ENCODE peak calls at places on chromosomes 7 and 10, in eight cellular contexts. R is pancreas, Q is chondrocyte, D is right atrium auricular region, G is stomach, Y is cardiac muscle cell, J is foreskin fibroblast, U is AG04449. P is an unnamed sample.

GRCh38 chr10:79970062-79970461 is 21.2 kb upstream of the SFTPD start:
- DNase-seq in R (no peak), Q (no peak), D (no peak), G (no peak), Y (no peak), J (no peak), U (no peak), P (no peak)

GRCh38 chr7:80428161-80429054 is 83.5 kb downstream of the GNAT3 start:
- DNase-seq in R (peak), Q (no peak), D (no peak), G (no peak), Y (peak), J (peak), U (no peak), P (no peak)

GRCh38 chr10:3868274-3868669 is 83.3 kb upstream of the KLF6 start:
- DNase-seq in R (no peak), Q (no peak), D (no peak), G (no peak), Y (no peak), J (no peak), U (no peak), P (no peak)

GRCh38 chr7:145915679-145916078 is 200.9 kb upstream of the CNTNAP2 start:
- DNase-seq in R (no peak), Q (no peak), D (no peak), G (no peak), Y (no peak), J (no peak), U (no peak), P (no peak)

GRCh38 chr10:101451589-101452190 is 97.7 kb downstream of the BTRC start:
- DNase-seq in R (no peak), Q (no peak), D (no peak), G (no peak), Y (no peak), J (no peak), U (no peak), P (no peak)

GRCh38 chr10:125148576-125148975 is 11.8 kb downstream of the CTBP2 start:
- DNase-seq in R (no peak), Q (no peak), D (no peak), G (no peak), Y (no peak), J (no peak), U (no peak), P (no peak)

GRCh38 chr7:75039166-75039565 is 34.4 kb downstream of the RCC1L start:
- DNase-seq in R (no peak), Q (no peak), D (no peak), G (no peak), Y (no peak), J (no peak), U (no peak), P (no peak)

GRCh38 chr7:132276986-132277716 is 299.1 kb downstream of the PLXNA4 start:
- DNase-seq in R (no peak), Q (no peak), D (no peak), G (no peak), Y (no peak), J (peak), U (no peak), P (no peak)

GRCh38 chr10:104351067-104351681 is 2.5 kb upstream of the CFAP58 start:
- DNase-seq in R (no peak), Q (no peak), D (no peak), G (no peak), Y (peak), J (peak), U (no peak), P (no peak)

GRCh38 chr7:123643495-123644428 is 11.9 kb upstream of the LMOD2 start:
- DNase-seq in R (peak), Q (no peak), D (no peak), G (no peak), Y (peak), J (peak), U (no peak), P (no peak)

GRCh38 chr7:91287685-91288084 is 23.5 kb downstream of the FZD1 start:
- DNase-seq in R (no peak), Q (no peak), D (no peak), G (no peak), Y (peak), J (no peak), U (no peak), P (no peak)

GRCh38 chr10:49055231-49055850 is 60.0 kb downstream of the VSTM4 start:
- DNase-seq in R (no peak), Q (no peak), D (no peak), G (no peak), Y (peak), J (no peak), U (no peak), P (no peak)

GRCh38 chr10:49053998-49054692 is 61.2 kb downstream of the VSTM4 start:
- DNase-seq in R (no peak), Q (no peak), D (no peak), G (no peak), Y (no peak), J (no peak), U (no peak), P (peak)

GRCh38 chr10:49057481-49057880 is 57.8 kb downstream of the VSTM4 start:
- DNase-seq in R (no peak), Q (no peak), D (no peak), G (no peak), Y (no peak), J (no peak), U (no peak), P (peak)

GRCh38 chr10:49054753-49055152 is 60.6 kb downstream of the VSTM4 start:
- DNase-seq in R (no peak), Q (no peak), D (no peak), G (no peak), Y (no peak), J (no peak), U (no peak), P (peak)

DNA sequence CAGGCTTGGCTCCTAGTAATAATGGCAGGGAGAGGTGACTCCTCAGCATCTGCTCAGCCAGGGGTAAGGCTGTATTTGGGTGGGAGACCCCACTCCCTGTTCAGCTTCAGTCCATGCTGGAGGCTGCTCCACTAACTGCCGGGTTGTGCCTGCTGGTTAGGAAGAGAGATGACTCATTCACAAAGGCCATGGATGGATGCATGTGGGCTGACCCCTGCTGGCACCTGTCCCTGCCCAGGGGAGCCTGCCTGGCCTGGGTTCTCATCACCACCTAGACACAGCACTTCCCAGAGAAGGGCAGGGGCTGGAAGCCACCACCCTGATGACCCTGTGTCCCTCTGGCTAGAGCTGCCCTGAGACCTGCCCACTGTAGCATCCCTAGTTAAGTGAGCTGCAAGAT is 59.0 kb downstream of the VSTM4 start:
- DNase-seq in R (no peak), Q (no peak), D (no peak), G (no peak), Y (no peak), J (no peak), U (no peak), P (peak)
- TF ChIP-seq CTCF in R (no peak), Q (no peak), D (no peak), G (no peak), Y (no peak), J (no peak), U (no peak), P (no peak)

DNA sequence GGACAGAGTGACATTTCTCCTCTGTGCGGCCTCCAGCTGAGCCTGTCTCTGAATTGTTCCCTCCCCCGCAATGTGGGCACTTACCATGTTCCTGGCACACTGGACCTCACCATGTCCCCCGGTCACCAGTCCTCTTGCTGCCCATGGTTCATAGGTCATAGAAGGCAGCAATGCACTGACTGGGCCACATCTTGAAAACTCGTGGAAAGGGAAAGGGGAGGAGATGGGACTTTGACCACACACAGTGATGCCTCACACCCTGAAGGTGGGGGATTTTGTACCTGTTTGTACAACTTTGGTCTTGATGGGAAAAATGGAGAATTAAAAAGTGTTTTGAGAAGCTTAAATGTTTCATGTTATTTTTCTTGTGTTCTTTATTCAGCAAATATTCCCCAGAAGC is 61.7 kb upstream of the LRGUK start:
- DNase-seq in R (no peak), Q (no peak), D (no peak), G (no peak), Y (no peak), J (no peak), U (no peak), P (no peak)
- TF ChIP-seq CTCF in R (no peak), Q (no peak), D (no peak), G (no peak), Y (no peak), J (no peak), U (no peak), P (no peak)

GRCh38 chr10:22318772-22319171 is 2.1 kb upstream of the BMI1 start:
- DNase-seq in R (no peak), Q (no peak), D (no peak), G (no peak), Y (no peak), J (no peak), U (no peak), P (no peak)

GRCh38 chr10:22319559-22320558 is 1.0 kb upstream of the BMI1 start:
- DNase-seq in R (no peak), Q (no peak), D (no peak), G (no peak), Y (no peak), J (no peak), U (no peak), P (no peak)

GRCh38 chr10:22316286-22317120 is at the start of gene COMMD3:
- DNase-seq in R (peak), Q (peak), D (peak), G (peak), Y (peak), J (peak), U (no peak), P (peak)

GRCh38 chr10:22317121-22317370 is 858 bp downstream of the COMMD3 start:
- DNase-seq in R (no peak), Q (no peak), D (no peak), G (no peak), Y (no peak), J (no peak), U (no peak), P (no peak)

GRCh38 chr10:22317771-22318565 is 1.8 kb downstream of the COMMD3 start:
- DNase-seq in R (no peak), Q (no peak), D (no peak), G (no peak), Y (no peak), J (no peak), U (no peak), P (no peak)
- TF ChIP-seq CTCF in R (no peak), Q (no peak), D (no peak), G (no peak), Y (no peak), J (no peak), U (no peak), P (no peak)

GRCh38 chr7:36509962-36510361 is 120.3 kb downstream of the ANLN start:
- DNase-seq in R (no peak), Q (no peak), D (no peak), G (no peak), Y (no peak), J (no peak), U (no peak), P (no peak)
- TF ChIP-seq CTCF in R (no peak), Q (no peak), D (no peak), G (no peak), Y (no peak), J (no peak), U (no peak), P (no peak)

DNA sequence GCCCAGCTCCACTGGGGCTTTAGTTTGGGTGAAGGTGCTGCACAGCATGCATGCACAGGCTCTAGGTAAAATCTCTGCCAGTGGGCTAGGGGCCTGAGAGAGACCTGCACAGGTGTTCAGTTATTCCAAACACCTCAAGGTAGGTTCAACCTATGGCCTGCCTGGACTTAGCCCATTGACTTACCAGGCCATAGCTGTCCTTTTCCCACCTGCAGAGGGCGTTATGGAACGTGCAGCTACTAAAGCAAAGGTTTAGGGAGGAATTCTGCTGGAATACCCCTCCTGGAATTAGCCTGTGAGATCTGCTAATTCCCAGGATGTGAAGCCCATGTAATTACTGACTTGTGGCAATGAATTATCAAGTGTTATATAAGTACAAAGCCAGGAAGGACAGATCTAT is 3.6 kb downstream of the VWC2 start:
- DNase-seq in R (no peak), Q (no peak), D (no peak), G (no peak), Y (no peak), J (no peak), U (no peak), P (no peak)
- TF ChIP-seq CTCF in R (no peak), Q (peak), D (no peak), G (no peak), Y (no peak), J (no peak), U (no peak), P (no peak)

DNA sequence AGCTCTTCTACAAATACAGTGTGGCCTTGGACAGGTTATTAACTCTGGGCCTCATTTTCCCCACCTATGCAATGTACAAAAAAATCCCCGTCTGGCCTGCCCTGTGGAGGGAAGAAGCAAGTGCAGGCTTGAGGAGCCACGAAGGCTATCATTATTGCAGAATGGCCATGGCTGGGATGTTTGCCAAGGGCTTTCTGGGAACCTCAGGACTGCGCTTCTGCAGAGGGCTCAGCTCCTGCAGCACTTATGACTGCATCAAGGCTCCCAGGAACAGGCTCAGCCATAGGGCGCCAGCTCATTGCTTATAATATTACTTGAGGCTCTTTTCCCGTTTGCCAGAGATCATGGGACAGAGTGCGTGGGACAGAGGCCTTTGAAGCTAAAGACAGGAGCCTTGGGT is 20.5 kb upstream of the C10orf105 start:
- DNase-seq in R (no peak), Q (no peak), D (no peak), G (no peak), Y (peak), J (peak), U (peak), P (no peak)
- TF ChIP-seq CTCF in R (no peak), Q (no peak), D (no peak), G (no peak), Y (no peak), J (no peak), U (no peak), P (no peak)

DNA sequence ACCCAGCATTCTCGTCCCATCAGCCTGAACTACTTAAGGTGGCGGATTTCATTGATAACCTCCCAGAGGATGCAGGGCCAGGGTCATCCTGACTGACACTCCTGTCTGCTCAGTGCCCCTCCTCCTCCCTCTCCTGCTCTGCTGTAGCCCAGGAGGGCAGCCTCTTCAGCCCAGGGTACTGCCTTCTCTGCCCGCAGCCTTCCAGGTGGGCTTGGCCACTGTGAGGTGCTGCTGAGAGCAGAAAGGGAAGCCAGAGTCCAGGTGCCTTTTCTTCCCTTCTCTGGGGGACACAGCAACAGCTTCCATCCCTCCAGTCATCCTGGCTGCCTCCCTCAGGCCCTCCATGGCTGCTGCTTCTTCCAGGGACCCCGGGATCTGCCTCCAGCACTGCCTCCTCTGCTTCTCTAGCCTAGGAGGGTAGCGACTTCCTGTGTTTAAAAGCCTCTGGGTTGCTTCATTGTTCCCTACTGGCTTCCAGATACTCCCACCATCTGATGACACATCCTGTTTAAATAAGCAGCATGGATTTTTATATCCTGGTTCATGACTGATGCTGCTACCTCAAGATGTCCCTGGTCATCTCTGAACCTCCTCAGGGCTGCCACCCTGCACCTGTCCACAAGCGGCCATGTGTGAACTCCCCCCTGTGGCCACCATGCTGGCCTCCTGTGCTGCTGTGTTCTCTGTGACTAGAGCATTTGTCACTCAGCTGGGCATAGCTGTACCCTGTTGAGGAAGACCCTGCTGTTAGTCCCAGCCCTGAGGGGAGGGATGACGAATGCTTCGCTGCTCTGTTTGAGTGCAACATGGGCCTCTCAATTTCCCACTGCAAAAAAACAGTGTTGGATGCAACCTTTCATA is 55.8 kb downstream of the AKR1C4 start:
- DNase-seq in R (no peak), Q (peak), D (no peak), G (no peak), Y (peak), J (no peak), U (no peak), P (no peak)
- TF ChIP-seq CTCF in R (no peak), Q (no peak), D (no peak), G (no peak), Y (no peak), J (no peak), U (no peak), P (no peak)

GRCh38 chr10:6173203-6173602 is 29.5 kb upstream of the PFKFB3 start:
- DNase-seq in R (no peak), Q (no peak), D (no peak), G (no peak), Y (no peak), J (no peak), U (no peak), P (no peak)
- TF ChIP-seq CTCF in R (no peak), Q (peak), D (no peak), G (no peak), Y (peak), J (no peak), U (no peak), P (no peak)

P was measured in osteocyte.